ENCODE peak calls at places on chromosomes 2 and 18, in six cellular contexts. One of them, this sample, is unnamed.

GRCh38 chr18:2545155-2545554 is 26.1 kb downstream of the METTL4 start:
- DNase-seq in ELR: no peak
- DNase-seq in LoVo: no peak
- DNase-seq in stomach: no peak
- DNase-seq in renal cortical epithelial cell: no peak
- DNase-seq in right lobe of liver: no peak
- DNase-seq in this sample: no peak

GRCh38 chr18:26453370-26454030 is 94.9 kb downstream of the KCTD1 start:
- DNase-seq in ELR: no peak
- DNase-seq in LoVo: no peak
- DNase-seq in stomach: no peak
- DNase-seq in renal cortical epithelial cell: peak; percentile 99
- DNase-seq in right lobe of liver: no peak
- DNase-seq in this sample: no peak

GRCh38 chr2:149330127-149331022 is at the start of gene LYPD6:
- DNase-seq in ELR: peak; percentile 86
- DNase-seq in LoVo: peak; percentile 87
- DNase-seq in stomach: peak; percentile 84
- DNase-seq in renal cortical epithelial cell: peak; percentile 23
- DNase-seq in right lobe of liver: peak; percentile 82
- DNase-seq in this sample: peak; percentile 77

GRCh38 chr18:74249181-74249968 is 42.4 kb downstream of the CYB5A start:
- DNase-seq in ELR: peak; percentile 80
- DNase-seq in LoVo: no peak
- DNase-seq in stomach: no peak
- DNase-seq in renal cortical epithelial cell: peak; percentile 93
- DNase-seq in right lobe of liver: peak; percentile 52
- DNase-seq in this sample: no peak

GRCh38 chr2:237863102-237863511 is 3.7 kb downstream of the RAMP1 start:
- DNase-seq in ELR: no peak
- DNase-seq in LoVo: no peak
- DNase-seq in stomach: no peak
- DNase-seq in renal cortical epithelial cell: no peak
- DNase-seq in right lobe of liver: no peak
- DNase-seq in this sample: no peak

GRCh38 chr2:241569831-241570281 is 11.3 kb downstream of the BOK start:
- DNase-seq in ELR: no peak
- DNase-seq in LoVo: no peak
- DNase-seq in stomach: no peak
- DNase-seq in renal cortical epithelial cell: no peak
- DNase-seq in right lobe of liver: no peak
- DNase-seq in this sample: no peak

GRCh38 chr2:61950571-61951315 is 45.3 kb downstream of the COMMD1 start:
- DNase-seq in ELR: no peak
- DNase-seq in LoVo: no peak
- DNase-seq in stomach: no peak
- DNase-seq in renal cortical epithelial cell: no peak
- DNase-seq in right lobe of liver: no peak
- DNase-seq in this sample: no peak

GRCh38 chr2:196230051-196230450 is 58.7 kb upstream of the STK17B start:
- DNase-seq in ELR: no peak
- DNase-seq in LoVo: no peak
- DNase-seq in stomach: peak; percentile 52
- DNase-seq in renal cortical epithelial cell: no peak
- DNase-seq in right lobe of liver: no peak
- DNase-seq in this sample: no peak

GRCh38 chr2:106664669-106665068 is 177.5 kb downstream of the CD8B2 start:
- DNase-seq in ELR: no peak
- DNase-seq in LoVo: no peak
- DNase-seq in stomach: no peak
- DNase-seq in renal cortical epithelial cell: no peak
- DNase-seq in right lobe of liver: no peak
- DNase-seq in this sample: no peak

This sample was measured in left cardiac atrium.